ENCODE peak calls at places on chromosome 13, in seven cellular contexts. One of them, this sample, is unnamed.

GRCh38 chr13:42990147-42990990 is 1.7 kb downstream of the EPSTI1 start:
- DNase-seq in AG04450: no peak
- DNase-seq in naive thymus-derived CD4-positive, alpha-beta T cell: no peak
- DNase-seq in islet precursor cell: no peak
- DNase-seq in sciatic nerve: no peak
- DNase-seq in activated naive CD4-positive, alpha-beta T cell treated with anti-CD3 and anti-CD28 coated beads for 36 hours: no peak
- DNase-seq in HFFc6: no peak
- DNase-seq in this sample: peak

GRCh38 chr13:80979035-80979641 is 638.2 kb upstream of the SPRY2 start:
- DNase-seq in AG04450: peak
- DNase-seq in naive thymus-derived CD4-positive, alpha-beta T cell: peak
- DNase-seq in islet precursor cell: peak
- DNase-seq in sciatic nerve: no peak
- DNase-seq in activated naive CD4-positive, alpha-beta T cell treated with anti-CD3 and anti-CD28 coated beads for 36 hours: peak
- DNase-seq in HFFc6: peak
- DNase-seq in this sample: peak

GRCh38 chr13:38888309-38888708 is 102.3 kb downstream of the STOML3 start:
- DNase-seq in AG04450: no peak
- DNase-seq in naive thymus-derived CD4-positive, alpha-beta T cell: no peak
- DNase-seq in islet precursor cell: peak
- DNase-seq in sciatic nerve: no peak
- DNase-seq in activated naive CD4-positive, alpha-beta T cell treated with anti-CD3 and anti-CD28 coated beads for 36 hours: no peak
- DNase-seq in HFFc6: peak
- DNase-seq in this sample: no peak

GRCh38 chr13:26377038-26377437 is 123.1 kb downstream of the CDK8 start:
- DNase-seq in AG04450: no peak
- DNase-seq in naive thymus-derived CD4-positive, alpha-beta T cell: no peak
- DNase-seq in islet precursor cell: peak
- DNase-seq in sciatic nerve: no peak
- DNase-seq in activated naive CD4-positive, alpha-beta T cell treated with anti-CD3 and anti-CD28 coated beads for 36 hours: peak
- DNase-seq in HFFc6: peak
- DNase-seq in this sample: peak

GRCh38 chr13:39107484-39108040 is 69.3 kb downstream of the NHLRC3 start:
- DNase-seq in AG04450: no peak
- DNase-seq in naive thymus-derived CD4-positive, alpha-beta T cell: no peak
- DNase-seq in islet precursor cell: no peak
- DNase-seq in sciatic nerve: no peak
- DNase-seq in activated naive CD4-positive, alpha-beta T cell treated with anti-CD3 and anti-CD28 coated beads for 36 hours: no peak
- DNase-seq in HFFc6: no peak
- DNase-seq in this sample: no peak

GRCh38 chr13:59303433-59303832 is 860.3 kb downstream of the DIAPH3 start:
- DNase-seq in AG04450: no peak
- DNase-seq in naive thymus-derived CD4-positive, alpha-beta T cell: no peak
- DNase-seq in islet precursor cell: no peak
- DNase-seq in sciatic nerve: no peak
- DNase-seq in activated naive CD4-positive, alpha-beta T cell treated with anti-CD3 and anti-CD28 coated beads for 36 hours: no peak
- DNase-seq in HFFc6: no peak
- DNase-seq in this sample: peak

GRCh38 chr13:109874444-109874920 is 88.1 kb upstream of the IRS2 start:
- DNase-seq in AG04450: no peak
- DNase-seq in naive thymus-derived CD4-positive, alpha-beta T cell: no peak
- DNase-seq in islet precursor cell: no peak
- DNase-seq in sciatic nerve: no peak
- DNase-seq in activated naive CD4-positive, alpha-beta T cell treated with anti-CD3 and anti-CD28 coated beads for 36 hours: no peak
- DNase-seq in HFFc6: no peak
- DNase-seq in this sample: peak

GRCh38 chr13:89688908-89689307 is 1658.6 kb upstream of the MIR17HG start:
- DNase-seq in AG04450: no peak
- DNase-seq in naive thymus-derived CD4-positive, alpha-beta T cell: no peak
- DNase-seq in islet precursor cell: peak
- DNase-seq in sciatic nerve: peak
- DNase-seq in activated naive CD4-positive, alpha-beta T cell treated with anti-CD3 and anti-CD28 coated beads for 36 hours: no peak
- DNase-seq in HFFc6: no peak
- DNase-seq in this sample: peak

GRCh38 chr13:97288486-97288900 is 66.4 kb downstream of the MBNL2 start:
- DNase-seq in AG04450: no peak
- DNase-seq in naive thymus-derived CD4-positive, alpha-beta T cell: no peak
- DNase-seq in islet precursor cell: no peak
- DNase-seq in sciatic nerve: no peak
- DNase-seq in activated naive CD4-positive, alpha-beta T cell treated with anti-CD3 and anti-CD28 coated beads for 36 hours: no peak
- DNase-seq in HFFc6: no peak
- DNase-seq in this sample: no peak

GRCh38 chr13:42266464-42266863 is 5.5 kb upstream of the AKAP11 start:
- DNase-seq in AG04450: peak
- DNase-seq in naive thymus-derived CD4-positive, alpha-beta T cell: no peak
- DNase-seq in islet precursor cell: no peak
- DNase-seq in sciatic nerve: no peak
- DNase-seq in activated naive CD4-positive, alpha-beta T cell treated with anti-CD3 and anti-CD28 coated beads for 36 hours: no peak
- DNase-seq in HFFc6: peak
- DNase-seq in this sample: no peak

GRCh38 chr13:23381877-23382276 is 51.6 kb downstream of the SACS start:
- DNase-seq in AG04450: no peak
- DNase-seq in naive thymus-derived CD4-positive, alpha-beta T cell: no peak
- DNase-seq in islet precursor cell: no peak
- DNase-seq in sciatic nerve: no peak
- DNase-seq in activated naive CD4-positive, alpha-beta T cell treated with anti-CD3 and anti-CD28 coated beads for 36 hours: no peak
- DNase-seq in HFFc6: no peak
- DNase-seq in this sample: no peak

GRCh38 chr13:43720780-43721397 is 65.9 kb downstream of the ENOX1 start:
- DNase-seq in AG04450: no peak
- DNase-seq in naive thymus-derived CD4-positive, alpha-beta T cell: no peak
- DNase-seq in islet precursor cell: no peak
- DNase-seq in sciatic nerve: no peak
- DNase-seq in activated naive CD4-positive, alpha-beta T cell treated with anti-CD3 and anti-CD28 coated beads for 36 hours: no peak
- DNase-seq in HFFc6: peak
- DNase-seq in this sample: no peak

GRCh38 chr13:29159871-29160270 is 339.7 kb downstream of the MTUS2 start:
- DNase-seq in AG04450: no peak
- DNase-seq in naive thymus-derived CD4-positive, alpha-beta T cell: no peak
- DNase-seq in islet precursor cell: no peak
- DNase-seq in sciatic nerve: no peak
- DNase-seq in activated naive CD4-positive, alpha-beta T cell treated with anti-CD3 and anti-CD28 coated beads for 36 hours: no peak
- DNase-seq in HFFc6: no peak
- DNase-seq in this sample: no peak

This sample was measured in OCI-M1.